ENCODE peak calls at places on chromosome 10, in six cellular contexts. K is IMR-90, D is neuronal stem cell, Y is H1, M is mesenchymal stem cell, E is H9. H is an unnamed sample.

GRCh38 chr10:6052247-6053221 is 9.6 kb downstream of the IL2RA start:
- DNase-seq in K (no peak), D (no peak), Y (peak), M (no peak), E (no peak), H (no peak)

GRCh38 chr10:102150970-102151773 is 1.0 kb upstream of the NOLC1 start:
- DNase-seq in K (peak), D (no peak), Y (no peak), M (peak), E (no peak), H (peak)

GRCh38 chr10:69839696-69840345 is 38.1 kb downstream of the COL13A1 start:
- DNase-seq in K (peak), D (no peak), Y (no peak), M (peak), E (no peak), H (peak)

GRCh38 chr10:58775960-58776574 is 263.4 kb downstream of the BICC1 start:
- DNase-seq in K (peak), D (no peak), Y (no peak), M (peak), E (no peak), H (peak)

GRCh38 chr10:58965855-58966254 is 210.6 kb upstream of the PHYHIPL start:
- DNase-seq in K (no peak), D (no peak), Y (no peak), M (no peak), E (no peak), H (no peak)

GRCh38 chr10:102673961-102674511 is 29.8 kb downstream of the TRIM8 start:
- DNase-seq in K (peak), D (peak), Y (no peak), M (peak), E (peak), H (peak)

GRCh38 chr10:71647526-71648354 is 71.8 kb downstream of the C10orf105 start:
- DNase-seq in K (no peak), D (no peak), Y (peak), M (no peak), E (peak), H (no peak)

GRCh38 chr10:59536151-59536550 is 173.5 kb downstream of the SLC16A9 start:
- DNase-seq in K (peak), D (no peak), Y (no peak), M (peak), E (no peak), H (peak)

GRCh38 chr10:97627731-97628130 is 5.6 kb downstream of the MORN4 start:
- DNase-seq in K (no peak), D (no peak), Y (no peak), M (no peak), E (no peak), H (no peak)

GRCh38 chr10:86035791-86036543 is 330.6 kb downstream of the GRID1 start:
- DNase-seq in K (no peak), D (no peak), Y (no peak), M (no peak), E (no peak), H (no peak)

GRCh38 chr10:67533376-67533775 is 162.6 kb downstream of the CTNNA3 start:
- DNase-seq in K (no peak), D (no peak), Y (no peak), M (no peak), E (no peak), H (no peak)

GRCh38 chr10:126917375-126917774 is 12.1 kb downstream of the DOCK1 start:
- DNase-seq in K (no peak), D (no peak), Y (no peak), M (no peak), E (no peak), H (no peak)

GRCh38 chr10:96511044-96511945 is 2.4 kb downstream of the TLL2 start:
- DNase-seq in K (peak), D (no peak), Y (peak), M (peak), E (peak), H (peak)

GRCh38 chr10:129964611-129965417 is 740 bp upstream of the EBF3 start:
- DNase-seq in K (no peak), D (peak), Y (peak), M (no peak), E (no peak), H (no peak)

GRCh38 chr10:10804061-10804460 is 213.6 kb upstream of the CELF2 start:
- DNase-seq in K (no peak), D (no peak), Y (no peak), M (no peak), E (no peak), H (no peak)
- H3K18ac ChIP-seq in K (no peak), D (no peak), Y (no peak), M (no peak), E (no peak), H (no peak)

GRCh38 chr10:29408847-29409240 is 120.0 kb downstream of the LYZL1 start:
- DNase-seq in K (no peak), D (no peak), Y (no peak), M (no peak), E (no peak), H (no peak)

GRCh38 chr10:29397221-29397620 is 108.4 kb downstream of the LYZL1 start:
- DNase-seq in K (no peak), D (no peak), Y (no peak), M (no peak), E (no peak), H (no peak)

GRCh38 chr10:29407280-29407858 is 118.5 kb downstream of the LYZL1 start:
- DNase-seq in K (no peak), D (peak), Y (no peak), M (no peak), E (no peak), H (no peak)

DNA sequence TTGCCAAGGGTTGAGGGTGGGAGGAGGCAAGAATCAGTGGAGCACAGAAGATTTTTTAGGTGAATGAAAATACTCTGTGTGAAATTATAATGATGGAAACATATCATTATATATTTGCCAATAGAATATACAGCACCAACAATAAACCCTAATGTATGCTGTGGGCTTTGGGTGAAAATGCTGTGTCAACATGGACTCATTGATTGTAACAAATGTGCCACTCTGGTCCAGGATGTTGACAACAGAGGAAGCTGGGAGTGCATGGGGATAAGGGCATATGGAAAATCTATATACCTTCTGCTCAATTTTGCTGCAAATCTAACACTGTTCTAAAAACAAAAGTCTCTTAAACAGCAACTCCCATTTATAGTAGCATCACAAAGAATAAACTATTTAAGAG is 114.3 kb downstream of the LYZL1 start:
- DNase-seq in K (no peak), D (no peak), Y (no peak), M (no peak), E (no peak), H (no peak)
- H4K91ac ChIP-seq in K (no peak), D (no peak), Y (no peak), M (no peak), E (no peak), H (no peak)

DNA sequence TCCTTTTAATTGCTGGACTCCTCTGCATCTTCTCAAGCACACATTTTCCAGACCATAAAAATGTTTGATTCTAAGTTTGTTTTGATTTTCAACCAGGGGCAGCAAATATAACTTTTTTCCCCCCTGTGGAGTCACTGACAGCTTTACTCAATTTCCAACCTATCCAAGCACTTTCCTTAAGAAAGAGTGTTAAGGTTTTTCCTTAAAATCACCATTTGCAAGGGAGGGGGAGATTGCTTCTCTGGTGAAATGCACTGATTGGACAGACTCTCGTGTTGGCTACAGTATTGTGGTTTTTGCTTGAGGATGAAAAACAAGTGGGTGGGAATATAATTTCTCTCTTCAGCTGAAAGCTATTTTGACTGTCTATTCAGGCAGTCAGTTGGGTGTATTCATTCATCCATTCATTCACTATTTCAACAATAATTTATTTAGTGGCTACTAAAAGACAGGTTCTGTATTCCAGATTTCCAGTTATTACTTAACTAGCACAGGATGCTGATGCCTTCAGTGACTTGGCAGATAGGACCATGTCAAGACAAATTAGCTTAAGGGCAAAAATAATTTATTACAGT is 146.3 kb downstream of the BAMBI start:
- DNase-seq in K (no peak), D (no peak), Y (no peak), M (no peak), E (no peak), H (no peak)
- H3K18ac ChIP-seq in K (no peak), D (no peak), Y (no peak), M (no peak), E (no peak), H (no peak)

GRCh38 chr10:79385392-79385795 is 38.1 kb downstream of the PPIF start:
- DNase-seq in K (no peak), D (no peak), Y (no peak), M (no peak), E (no peak), H (no peak)

GRCh38 chr10:79382491-79382941 is 35.2 kb downstream of the PPIF start:
- DNase-seq in K (no peak), D (no peak), Y (peak), M (no peak), E (peak), H (no peak)

GRCh38 chr10:79385804-79386531 is 38.7 kb downstream of the PPIF start:
- DNase-seq in K (no peak), D (no peak), Y (peak), M (no peak), E (peak), H (no peak)

GRCh38 chr10:79384773-79385391 is 37.6 kb downstream of the PPIF start:
- DNase-seq in K (no peak), D (no peak), Y (no peak), M (no peak), E (peak), H (no peak)

DNA sequence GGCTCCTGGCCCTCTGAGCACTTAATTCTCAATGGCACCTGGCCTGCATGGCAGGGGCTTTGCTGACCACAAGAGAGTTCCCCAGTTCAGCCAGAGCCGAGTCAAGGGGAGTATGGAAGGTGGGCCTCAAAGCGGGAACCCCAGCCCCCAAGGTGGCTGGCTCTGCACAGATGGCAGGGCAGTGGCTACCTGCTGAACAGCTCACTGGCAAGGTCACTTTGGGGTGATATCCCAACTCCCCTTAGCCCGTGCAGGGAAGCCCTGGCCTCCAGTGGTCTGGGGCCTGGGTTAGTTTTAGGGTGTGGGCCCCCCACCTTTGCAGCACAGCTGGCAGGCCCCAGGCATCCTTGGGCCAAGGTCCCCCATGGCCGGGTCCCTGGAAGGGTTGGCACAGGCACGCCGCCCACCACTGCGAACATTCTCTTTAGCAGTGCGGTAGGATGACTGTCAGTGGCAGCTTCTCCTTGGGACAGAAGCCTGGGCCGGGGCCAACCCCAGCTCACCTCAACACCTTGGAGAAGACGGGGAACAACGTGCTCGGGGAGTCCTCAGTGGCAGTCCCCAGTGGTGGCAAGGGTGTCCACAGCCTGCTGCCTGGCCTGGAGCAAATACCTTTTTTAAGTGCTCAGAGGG is 36.8 kb downstream of the PPIF start:
- DNase-seq in K (no peak), D (no peak), Y (no peak), M (no peak), E (peak), H (no peak)
- H4K91ac ChIP-seq in K (no peak), D (no peak), Y (no peak), M (peak), E (no peak), H (no peak)

DNA sequence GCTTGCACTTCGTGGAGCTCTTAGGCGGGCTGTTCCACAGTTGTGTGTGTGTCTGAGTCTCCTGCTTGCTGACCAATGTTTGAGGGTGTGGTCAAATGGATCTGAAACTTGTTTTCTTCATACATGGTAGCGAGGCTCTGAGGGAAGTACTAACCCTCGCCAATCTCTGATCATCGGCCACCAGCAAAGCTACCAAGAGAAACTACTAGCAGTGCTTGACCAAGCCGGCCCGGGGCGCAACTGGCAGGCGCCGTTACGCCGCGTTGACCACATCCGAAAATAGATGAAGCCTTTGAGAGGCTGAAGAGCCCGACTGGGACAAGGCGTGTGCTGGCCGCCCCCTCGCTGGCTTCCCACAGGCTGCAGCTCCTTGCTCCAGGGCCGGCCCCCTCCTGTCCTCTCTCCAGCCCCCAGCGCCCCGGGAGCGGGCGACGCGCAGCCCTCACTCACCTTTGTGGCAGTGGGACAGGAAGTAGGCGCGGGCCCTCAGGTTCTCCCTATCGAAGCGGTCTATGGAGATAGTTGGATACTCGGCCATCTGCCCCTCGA is 370 bp downstream of the DCLRE1C start:
- DNase-seq in K (peak), D (no peak), Y (no peak), M (peak), E (no peak), H (peak)
- H3K18ac ChIP-seq in K (no peak), D (peak), Y (peak), M (peak), E (no peak), H (peak)

GRCh38 chr10:12492016-12492415 is 142.7 kb downstream of the CAMK1D start:
- DNase-seq in K (no peak), D (no peak), Y (no peak), M (no peak), E (no peak), H (no peak)
- H4K91ac ChIP-seq in K (no peak), D (no peak), Y (no peak), M (no peak), E (no peak), H (no peak)

DNA sequence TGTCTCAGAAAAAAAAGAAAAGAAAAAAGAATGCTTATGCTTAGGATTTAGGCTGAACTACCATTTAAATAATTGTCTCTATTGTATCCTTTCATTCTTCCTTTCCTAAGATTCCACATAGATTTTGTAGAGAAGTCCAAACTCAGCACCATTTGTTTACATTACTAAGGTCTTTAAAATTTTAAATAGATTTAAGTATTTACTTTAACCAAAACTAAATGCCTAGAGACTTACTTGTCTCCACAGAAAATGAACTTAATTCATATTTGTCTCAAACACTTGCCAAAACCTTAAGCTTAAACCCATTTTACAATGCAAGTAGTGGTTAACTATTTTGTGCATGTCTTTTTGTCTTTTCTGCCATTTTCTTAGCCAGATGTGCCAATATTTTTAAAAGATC is 54.1 kb upstream of the ABI1 start:
- DNase-seq in K (peak), D (no peak), Y (no peak), M (no peak), E (no peak), H (no peak)
- H3K18ac ChIP-seq in K (no peak), D (no peak), Y (no peak), M (no peak), E (no peak), H (no peak)

GRCh38 chr10:30439931-30440330 is 5.9 kb downstream of the MAP3K8 start:
- DNase-seq in K (no peak), D (no peak), Y (no peak), M (no peak), E (no peak), H (peak)
- H4K91ac ChIP-seq in K (no peak), D (no peak), Y (no peak), M (no peak), E (no peak), H (no peak)

GRCh38 chr10:68717435-68717834 is 3.6 kb upstream of the CCAR1 start:
- DNase-seq in K (no peak), D (no peak), Y (no peak), M (no peak), E (no peak), H (no peak)

GRCh38 chr10:68725016-68725415 is 4.0 kb downstream of the CCAR1 start:
- DNase-seq in K (no peak), D (no peak), Y (no peak), M (no peak), E (peak), H (no peak)

GRCh38 chr10:68720793-68721672 is at the start of gene CCAR1:
- DNase-seq in K (peak), D (peak), Y (peak), M (peak), E (peak), H (peak)

GRCh38 chr10:68727146-68727545 is 6.1 kb downstream of the CCAR1 start:
- DNase-seq in K (no peak), D (no peak), Y (no peak), M (no peak), E (no peak), H (no peak)

GRCh38 chr10:68721673-68721963 is 579 bp downstream of the CCAR1 start:
- DNase-seq in K (no peak), D (no peak), Y (no peak), M (no peak), E (no peak), H (no peak)
- H3K18ac ChIP-seq in K (peak), D (peak), Y (peak), M (peak), E (peak), H (peak)

H was measured in trophoblast cell.